ENCODE peak calls at places on chromosomes 6 and 20, in eight cellular contexts. O is A549, U is psoas muscle, B is WERI-Rb-1, T is AG09309, R is IMR-90, Z is fibroblast of lung, M is spleen. X is an unnamed sample.

GRCh38 chr20:63744574-63745423 is 5.2 kb downstream of the SLC2A4RG start:
- DNase-seq in O (no peak), U (peak; percentile 43), B (no peak), T (no peak), R (no peak), Z (no peak), M (peak; percentile 75), X (no peak)

GRCh38 chr6:134358320-134358719 is 40.4 kb upstream of the SGK1 start:
- DNase-seq in O (peak; percentile 13), U (no peak), B (no peak), T (peak; percentile 74), R (peak; percentile 85), Z (peak; percentile 74), M (no peak), X (no peak)

GRCh38 chr20:35005463-35005961 is 49.8 kb downstream of the MYH7B start:
- DNase-seq in O (no peak), U (peak; percentile 26), B (no peak), T (no peak), R (no peak), Z (no peak), M (peak; percentile 22), X (peak; percentile 2)

GRCh38 chr6:98576811-98577210 is 257.6 kb upstream of the POU3F2 start:
- DNase-seq in O (no peak), U (no peak), B (no peak), T (no peak), R (no peak), Z (no peak), M (no peak), X (no peak)

GRCh38 chr6:146433881-146434741 is 109.5 kb upstream of the RAB32 start:
- DNase-seq in O (no peak), U (no peak), B (no peak), T (no peak), R (no peak), Z (peak; percentile 8), M (peak; percentile 77), X (no peak)

GRCh38 chr6:108526739-108527174 is 34.0 kb upstream of the FOXO3 start:
- DNase-seq in O (peak; percentile 41), U (no peak), B (no peak), T (peak; percentile 17), R (peak; percentile 62), Z (peak; percentile 66), M (no peak), X (no peak)

GRCh38 chr6:73803562-73804221 is 107.7 kb downstream of the CD109 start:
- DNase-seq in O (peak; percentile 70), U (no peak), B (peak; percentile 58), T (peak; percentile 99), R (peak; percentile 97), Z (peak; percentile 93), M (no peak), X (peak; percentile 48)

GRCh38 chr6:122653094-122653493 is 42.9 kb downstream of the PKIB start:
- DNase-seq in O (peak; percentile 3), U (no peak), B (no peak), T (no peak), R (peak; percentile 55), Z (no peak), M (no peak), X (no peak)

GRCh38 chr6:18429655-18430054 is 42.5 kb downstream of the RNF144B start:
- DNase-seq in O (no peak), U (peak; percentile 68), B (no peak), T (no peak), R (no peak), Z (no peak), M (no peak), X (no peak)

GRCh38 chr6:37919417-37920157 is 100.1 kb downstream of the ZFAND3 start:
- DNase-seq in O (no peak), U (no peak), B (no peak), T (peak; percentile 20), R (peak; percentile 92), Z (peak; percentile 84), M (no peak), X (no peak)

GRCh38 chr20:53513489-53514298 is 79.9 kb downstream of the ZNF217 start:
- DNase-seq in O (no peak), U (no peak), B (no peak), T (no peak), R (no peak), Z (no peak), M (no peak), X (no peak)

GRCh38 chr20:60057866-60058807 is 99.9 kb downstream of the CDH26 start:
- DNase-seq in O (no peak), U (peak; percentile 86), B (peak; percentile 85), T (no peak), R (peak; percentile 79), Z (peak; percentile 64), M (peak; percentile 89), X (peak; percentile 76)

GRCh38 chr20:40638414-40638813 is 50.6 kb downstream of the MAFB start:
- DNase-seq in O (no peak), U (no peak), B (no peak), T (no peak), R (no peak), Z (no peak), M (no peak), X (no peak)

GRCh38 chr20:13765299-13765698 is 19.4 kb downstream of the ESF1 start:
- DNase-seq in O (no peak), U (no peak), B (no peak), T (no peak), R (peak; percentile 13), Z (no peak), M (no peak), X (no peak)

GRCh38 chr20:17129089-17129488 is 97.8 kb upstream of the PCSK2 start:
- DNase-seq in O (no peak), U (no peak), B (no peak), T (no peak), R (no peak), Z (no peak), M (no peak), X (no peak)

GRCh38 chr20:51001697-51002265 is 21.1 kb downstream of the KCNG1 start:
- DNase-seq in O (no peak), U (no peak), B (no peak), T (no peak), R (no peak), Z (no peak), M (no peak), X (no peak)

GRCh38 chr20:51003776-51004175 is 19.1 kb downstream of the KCNG1 start:
- DNase-seq in O (no peak), U (no peak), B (no peak), T (no peak), R (no peak), Z (no peak), M (no peak), X (no peak)

GRCh38 chr20:51004781-51005180 is 18.1 kb downstream of the KCNG1 start:
- DNase-seq in O (no peak), U (no peak), B (no peak), T (no peak), R (no peak), Z (no peak), M (no peak), X (no peak)

GRCh38 chr20:51004305-51004727 is 18.6 kb downstream of the KCNG1 start:
- DNase-seq in O (no peak), U (no peak), B (no peak), T (no peak), R (no peak), Z (no peak), M (peak; percentile 69), X (no peak)

DNA sequence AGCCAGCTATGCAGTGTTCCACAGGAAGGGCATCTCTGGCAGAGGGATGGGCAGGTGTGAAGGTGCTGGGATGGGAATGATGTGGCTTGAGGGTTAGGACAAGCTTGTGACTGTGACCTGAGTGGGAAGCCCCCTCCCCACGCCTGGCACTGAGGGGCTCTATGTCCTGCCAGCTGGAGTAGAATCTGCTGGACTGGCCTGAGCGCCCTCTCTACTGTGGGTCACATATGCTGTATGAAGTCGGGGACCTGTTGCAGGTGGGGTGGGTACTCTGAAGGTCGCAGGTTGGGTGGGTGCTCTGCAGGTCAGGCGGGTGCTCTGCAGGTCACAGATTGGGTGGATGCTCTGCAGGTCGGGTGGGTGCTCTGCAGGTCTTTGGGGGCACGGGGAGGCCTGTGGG is 20.3 kb downstream of the KCNG1 start:
- DNase-seq in O (no peak), U (no peak), B (no peak), T (no peak), R (no peak), Z (no peak), M (peak; percentile 62), X (no peak)
- H3K4me3 ChIP-seq in O (no peak overlapping the region), U (no peak overlapping the region), B (no peak overlapping the region), T (no peak overlapping the region), R (no peak overlapping the region), Z (no peak overlapping the region), M (no peak overlapping the region), X (no peak overlapping the region)

GRCh38 chr6:32931211-32931610 is 9.6 kb downstream of the HLA-DMB start:
- DNase-seq in O (no peak), U (no peak), B (no peak), T (no peak), R (no peak), Z (no peak), M (no peak), X (no peak)
- H3K4me3 ChIP-seq in O (no peak overlapping the region), U (no peak overlapping the region), B (no peak overlapping the region), T (no peak overlapping the region), R (no peak overlapping the region), Z (no peak overlapping the region), M (no peak overlapping the region), X (no peak overlapping the region)

DNA sequence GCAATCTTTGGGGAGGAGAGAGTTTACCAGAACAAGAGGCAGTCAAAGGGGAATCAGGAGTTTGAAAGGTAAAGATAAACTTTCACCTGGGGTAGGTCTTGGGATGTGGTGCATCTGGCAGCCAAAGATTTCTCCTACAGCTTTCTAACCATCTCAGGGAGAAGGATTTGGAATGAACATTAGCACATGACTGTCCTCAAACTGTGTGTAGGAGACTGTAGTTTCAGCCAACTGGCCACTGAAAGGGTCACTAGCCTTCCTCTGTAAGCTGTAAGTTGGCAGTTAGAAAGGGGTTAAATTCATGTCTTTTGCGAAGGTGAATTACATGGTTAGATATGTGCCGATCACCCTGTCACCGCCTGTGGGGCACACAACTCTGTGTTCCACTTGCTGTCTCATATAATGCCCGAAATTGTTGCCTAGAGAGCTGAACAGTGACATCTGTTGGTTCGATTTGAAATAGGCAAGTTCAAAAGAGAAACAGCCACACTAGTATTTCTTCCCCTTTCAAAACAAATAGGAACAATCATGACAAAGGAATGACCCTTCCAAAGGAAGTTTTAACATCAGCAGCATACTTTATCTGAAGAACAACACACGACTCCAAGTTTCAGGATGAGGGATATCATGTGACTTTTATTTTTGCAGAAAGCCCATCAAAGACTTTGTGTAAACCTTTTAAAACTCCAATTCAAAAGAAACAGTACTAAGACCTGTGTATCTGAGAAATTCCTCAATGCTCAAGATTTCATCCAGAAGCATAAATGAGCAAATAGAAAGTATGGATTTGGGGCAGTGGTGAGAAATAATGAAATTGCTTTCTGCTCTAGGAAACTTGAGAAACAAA is 1.1 kb upstream of the OPN5 start:
- DNase-seq in O (peak; percentile 57), U (no peak), B (peak; percentile 60), T (peak; percentile 28), R (peak; percentile 73), Z (peak; percentile 81), M (no peak), X (peak; percentile 26)
- H3K4me3 ChIP-seq in O (no peak overlapping the region), U (peak overlapping the region; percentile 4), B (no peak overlapping the region), T (no peak overlapping the region), R (no peak overlapping the region), Z (no peak overlapping the region), M (no peak overlapping the region), X (no peak overlapping the region)

DNA sequence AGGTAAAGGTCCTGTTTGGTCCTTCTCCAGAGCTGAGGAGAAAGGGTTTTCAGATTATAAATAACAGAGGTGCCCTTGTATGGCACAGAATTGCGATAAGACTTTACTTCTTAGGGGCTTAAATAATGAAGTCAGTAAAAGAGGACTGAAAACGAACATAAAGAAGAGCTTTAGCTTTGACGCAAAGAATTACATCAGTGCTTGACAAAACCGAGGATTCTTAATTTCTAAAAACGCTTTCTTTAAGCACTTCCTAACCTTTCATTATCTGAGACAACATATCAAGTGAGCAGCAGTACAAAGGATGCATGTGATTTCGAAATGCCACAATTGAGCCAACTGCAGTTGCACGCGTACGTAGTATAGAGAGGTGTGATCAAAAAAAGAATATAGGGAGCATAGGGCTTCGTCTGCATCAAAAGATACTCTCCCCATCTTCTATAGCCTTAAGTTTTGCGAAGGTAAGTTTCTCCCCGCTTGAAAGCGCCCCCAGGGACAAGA is 848 bp upstream of the LOC128125822 start:
- DNase-seq in O (no peak), U (no peak), B (no peak), T (no peak), R (no peak), Z (peak; percentile 75), M (no peak), X (no peak)
- H3K4me3 ChIP-seq in O (peak overlapping the region; percentile 54), U (peak overlapping the region; percentile 95), B (peak overlapping the region; percentile 67), T (peak overlapping the region; percentile 59), R (peak overlapping the region; percentile 63), Z (peak overlapping the region; percentile 85), M (peak overlapping the region; percentile 79), X (peak overlapping the region; percentile 63)